ENCODE peak calls at places on chromosome 14, in seven cellular contexts. Y is stimulated activated CD4-positive, alpha-beta T cell treated with anti-CD3 and anti-CD28 coated beads, Interleukin-15, amount 100 ng/mL, for 1 hour; R is foreskin fibroblast; D is D341Med; K is ovary; E is left lung; S is activated B cell treated with CpG ODN at 0.5 μM for 24 hours. G is an unnamed sample.

GRCh38 chr14:96275182-96276112 is 19.4 kb downstream of the BDKRB1 start:
- DNase-seq in Y (peak), R (peak), D (peak), K (peak), E (peak), S (peak), G (peak)

GRCh38 chr14:94451826-94452225 is 774 bp downstream of the SERPINA11 start:
- DNase-seq in Y (no peak), R (no peak), D (no peak), K (no peak), E (no peak), S (no peak), G (no peak)

GRCh38 chr14:89616425-89617141 is 199.6 kb upstream of the FOXN3 start:
- DNase-seq in Y (no peak), R (peak), D (no peak), K (no peak), E (no peak), S (no peak), G (no peak)

GRCh38 chr14:68774771-68775613 is 17.9 kb downstream of the ZFP36L1 start:
- DNase-seq in Y (no peak), R (peak), D (no peak), K (no peak), E (no peak), S (no peak), G (no peak)

GRCh38 chr14:91415794-91416743 is 1.6 kb downstream of the CCDC88C start:
- DNase-seq in Y (peak), R (no peak), D (peak), K (no peak), E (no peak), S (peak), G (no peak)

GRCh38 chr14:71240154-71240553 is 332.9 kb downstream of the PCNX1 start:
- DNase-seq in Y (no peak), R (no peak), D (no peak), K (no peak), E (no peak), S (no peak), G (no peak)

GRCh38 chr14:92607702-92608429 is 94.3 kb downstream of the RIN3 start:
- DNase-seq in Y (no peak), R (peak), D (no peak), K (no peak), E (no peak), S (no peak), G (no peak)

GRCh38 chr14:68466491-68466977 is 326.3 kb downstream of the ZFP36L1 start:
- DNase-seq in Y (no peak), R (peak), D (no peak), K (no peak), E (no peak), S (no peak), G (no peak)

GRCh38 chr14:63854330-63854729 is 1.5 kb downstream of the SYNE2 start:
- DNase-seq in Y (no peak), R (no peak), D (no peak), K (no peak), E (no peak), S (no peak), G (no peak)

G was measured in ureter.